ENCODE peak calls at places on chromosomes 6 and 20, in nine cellular contexts. O is HepG2; Z is mesenchymal stem cell; B is esophagus squamous epithelium; T is sigmoid colon; N is small intestine; C is astrocyte; S is CD8-positive, alpha-beta memory T cell; L is spleen. E is an unnamed sample. For H3K4me1, the result is how much of the 10 kb centered on the place peaks cover.

GRCh38 chr6:151452750-151453427 is 963 bp upstream of the RMND1 start:
- DNase-seq in S (no peak), L (no peak), N (peak), O (no peak), Z (peak), B (no peak), T (no peak), C (peak), E (no peak)

GRCh38 chr6:107290491-107290890 is 168.9 kb downstream of the PDSS2 start:
- DNase-seq in B (no peak), O (no peak), N (no peak), T (no peak), S (no peak), L (no peak), C (no peak), Z (no peak), E (no peak)

GRCh38 chr6:169213814-169214520 is 39.7 kb downstream of the THBS2 start:
- DNase-seq in N (no peak), S (no peak), B (no peak), Z (no peak), O (no peak), L (peak), C (no peak), T (peak), E (no peak)

GRCh38 chr20:41738584-41739193 is 120.5 kb upstream of the CHD6 start:
- DNase-seq in O (peak), B (no peak), S (no peak), C (peak), N (peak), T (no peak), L (no peak), Z (peak), E (peak)

GRCh38 chr6:34671362-34671761 is 25.2 kb downstream of the ILRUN start:
- DNase-seq in C (no peak), O (no peak), B (no peak), S (no peak), L (no peak), Z (peak), T (no peak), N (no peak), E (no peak)

GRCh38 chr6:16420715-16421461 is 182.5 kb downstream of the GMPR start:
- DNase-seq in S (peak), Z (peak), T (no peak), L (no peak), C (peak), N (peak), B (no peak), O (no peak), E (peak)

GRCh38 chr6:17583811-17584210 is 16.3 kb upstream of the FAM8A1 start:
- DNase-seq in T (peak), N (no peak), S (no peak), B (no peak), O (no peak), C (peak), L (no peak), Z (peak), E (no peak)

GRCh38 chr6:94361304-94362060 is 942.1 kb upstream of the EPHA7 start:
- DNase-seq in B (no peak), L (peak), C (no peak), S (no peak), T (no peak), O (no peak), Z (no peak), N (no peak), E (no peak)

GRCh38 chr6:24489881-24490280 is 503 bp upstream of the GPLD1 start:
- DNase-seq in O (peak), C (peak), B (no peak), L (no peak), Z (peak), T (no peak), N (no peak), S (no peak), E (no peak)

GRCh38 chr20:41162396-41162795 is 25.1 kb downstream of the PLCG1 start:
- DNase-seq in O (no peak), S (no peak), L (no peak), Z (no peak), T (no peak), N (no peak), B (no peak), C (no peak), E (no peak)

GRCh38 chr20:10922941-10923340 is 249.1 kb upstream of the JAG1 start:
- DNase-seq in O (no peak), N (no peak), T (no peak), B (no peak), C (peak), Z (peak), S (no peak), L (no peak), E (no peak)

GRCh38 chr6:41786451-41787218 is 859 bp upstream of the TOMM6 start:
- DNase-seq in Z (peak), B (peak), L (peak), T (peak), N (peak), S (peak), C (peak), O (peak), E (peak)

GRCh38 chr20:25248501-25249172 is 752 bp downstream of the PYGB start:
- DNase-seq in S (no peak), B (no peak), C (no peak), T (peak), Z (peak), L (no peak), N (no peak), O (no peak), E (no peak)

GRCh38 chr6:3887150-3887700 is 38.1 kb downstream of the FAM50B start:
- DNase-seq in L (no peak), T (no peak), N (peak), C (no peak), S (no peak), Z (peak), O (peak), B (no peak), E (peak)

GRCh38 chr6:56036911-56037310 is 161.5 kb upstream of the BMP5 start:
- DNase-seq in O (no peak), N (no peak), Z (no peak), T (no peak), C (no peak), S (no peak), B (no peak), L (no peak), E (no peak)

GRCh38 chr20:62936996-62937352 is 973 bp upstream of the GID8 start:
- DNase-seq in N (peak), C (peak), Z (peak), L (no peak), T (no peak), B (no peak), S (no peak), O (peak), E (no peak)

GRCh38 chr6:91895592-91895991 is 1308.7 kb upstream of the MAP3K7 start:
- DNase-seq in O (no peak), N (no peak), T (no peak), L (no peak), C (peak), B (no peak), S (no peak), Z (peak), E (no peak)

GRCh38 chr6:81938014-81938761 is 185.7 kb upstream of the TENT5A start:
- DNase-seq in O (peak), N (peak), L (no peak), Z (peak), C (peak), S (no peak), B (no peak), T (no peak), E (no peak)

GRCh38 chr20:31595654-31596411 is 9.3 kb upstream of the ID1 start:
- DNase-seq in L (peak), Z (peak), C (peak), N (peak), S (no peak), O (peak), T (peak), B (no peak), E (no peak)

GRCh38 chr20:58043122-58043865 is 185.2 kb downstream of the ANKRD60 start:
- DNase-seq in B (no peak), L (no peak), S (no peak), O (no peak), T (no peak), N (no peak), C (no peak), Z (no peak), E (no peak)

GRCh38 chr20:31537116-31537858 is 23.0 kb downstream of the HM13 start:
- DNase-seq in C (no peak), B (no peak), T (no peak), Z (no peak), N (no peak), O (no peak), L (no peak), S (no peak), E (no peak)

GRCh38 chr6:167094436-167094819 is 28.5 kb upstream of the CCR6 start:
- DNase-seq in C (peak), S (no peak), Z (no peak), B (no peak), O (no peak), N (no peak), L (no peak), T (no peak), E (no peak)

GRCh38 chr6:30171677-30172471 is 8.5 kb downstream of the TRIM15 start:
- DNase-seq in Z (peak), B (no peak), C (no peak), S (no peak), O (no peak), L (no peak), T (no peak), N (no peak), E (no peak)

GRCh38 chr6:11054722-11055121 is 10.6 kb upstream of the ELOVL2 start:
- DNase-seq in N (no peak), S (no peak), C (peak), T (no peak), O (no peak), L (no peak), Z (peak), B (no peak), E (no peak)

GRCh38 chr20:38674178-38675133 is 49.8 kb upstream of the SLC32A1 start:
- DNase-seq in S (peak), T (no peak), L (peak), B (no peak), O (no peak), N (peak), Z (peak), C (peak), E (peak)

GRCh38 chr6:168193816-168194701 is 115.0 kb upstream of the FRMD1 start:
- DNase-seq in S (no peak), Z (no peak), N (no peak), L (no peak), C (no peak), T (peak), B (no peak), O (peak), E (no peak)

GRCh38 chr6:9139762-9140161 is 704.4 kb upstream of the SLC35B3 start:
- DNase-seq in S (no peak), B (no peak), T (no peak), N (no peak), L (no peak), O (no peak), Z (no peak), C (peak), E (no peak)

GRCh38 chr20:49594143-49594928 is 26.4 kb upstream of the PTGIS start:
- DNase-seq in S (no peak), O (no peak), L (no peak), N (peak), Z (no peak), T (peak), B (no peak), C (peak), E (no peak)

GRCh38 chr6:125200986-125201385 is 47.4 kb downstream of the TPD52L1 start:
- DNase-seq in O (no peak), B (no peak), L (no peak), N (no peak), T (no peak), Z (no peak), S (no peak), C (no peak), E (no peak)
- H3K4me1 ChIP-seq in O (under half), B (under half), L (under half), N (under half), T (under half), Z (under half), S (under half), C (under half), E (under half)

GRCh38 chr6:159700970-159701369 is 7.9 kb upstream of the SOD2 start:
- DNase-seq in C (peak), L (no peak), T (no peak), S (no peak), N (no peak), B (no peak), O (no peak), Z (no peak), E (no peak)

GRCh38 chr6:159695984-159696383 is 2.9 kb upstream of the SOD2 start:
- DNase-seq in O (no peak), L (no peak), Z (peak), B (no peak), C (peak), N (no peak), T (no peak), S (no peak), E (no peak)

DNA sequence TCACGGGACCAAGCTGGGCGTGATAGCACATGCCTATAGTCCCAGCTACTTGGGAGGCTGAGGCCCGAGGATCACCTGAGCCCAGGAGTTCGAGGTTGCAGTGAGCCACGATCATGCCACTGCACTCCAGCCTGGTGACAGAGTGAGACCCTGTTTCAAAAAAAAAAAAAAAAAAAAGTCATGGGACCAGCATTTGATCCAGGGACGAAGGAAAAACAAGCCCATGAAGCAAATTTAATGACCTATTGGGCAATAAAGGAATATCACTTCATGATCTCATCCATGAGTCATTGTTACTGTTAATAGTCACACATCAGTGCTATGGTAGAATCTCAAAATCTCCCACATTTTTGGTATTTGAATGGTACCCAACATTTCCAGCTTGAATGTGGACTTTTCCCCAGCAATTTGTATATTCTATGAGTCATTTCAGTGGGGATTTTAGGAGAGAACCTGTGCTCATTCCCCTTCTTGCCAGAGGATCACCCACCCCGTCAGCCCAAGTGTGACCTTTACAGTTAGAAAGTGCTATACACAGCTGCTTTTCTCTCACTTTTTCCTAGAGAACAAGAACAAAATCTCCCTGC is 8.5 kb upstream of the SOD2 start:
- DNase-seq in S (no peak), T (peak), O (peak), Z (peak), B (no peak), L (no peak), C (peak), N (peak), E (no peak)
- H3K27ac ChIP-seq in S (no peak), T (peak), O (no peak), Z (peak), B (peak), L (peak), C (peak), N (no peak), E (no peak)

GRCh38 chr6:123733180-123733579 is 70.5 kb upstream of the NKAIN2 start:
- DNase-seq in Z (no peak), B (no peak), N (no peak), O (no peak), C (no peak), T (no peak), L (no peak), S (no peak), E (no peak)
- H3K4me1 ChIP-seq in Z (under half), B (under half), N (under half), O (under half), C (under half), T (under half), L (under half), S (under half), E (under half)

GRCh38 chr6:7545509-7546369 is 4.3 kb downstream of the DSP start:
- DNase-seq in N (peak), Z (peak), L (no peak), S (no peak), O (no peak), B (no peak), C (no peak), T (no peak), E (no peak)
- H3K27ac ChIP-seq in N (peak), Z (no peak), L (peak), S (no peak), O (peak), B (peak), C (peak), T (no peak), E (no peak)

GRCh38 chr6:108575905-108576494 is 15.3 kb downstream of the FOXO3 start:
- DNase-seq in O (no peak), S (no peak), N (no peak), Z (no peak), T (no peak), C (no peak), L (no peak), B (no peak), E (no peak)

GRCh38 chr6:108580645-108581044 is 19.9 kb downstream of the FOXO3 start:
- DNase-seq in B (no peak), S (no peak), T (no peak), O (no peak), L (no peak), C (no peak), Z (no peak), N (no peak), E (no peak)

GRCh38 chr6:108576724-108577123 is 16.0 kb downstream of the FOXO3 start:
- DNase-seq in O (no peak), N (no peak), S (no peak), L (no peak), Z (no peak), T (no peak), B (no peak), C (no peak), E (no peak)

GRCh38 chr6:108578595-108579038 is 17.9 kb downstream of the FOXO3 start:
- DNase-seq in T (no peak), S (no peak), C (peak), Z (peak), N (no peak), L (no peak), B (no peak), O (no peak), E (no peak)

GRCh38 chr6:108578166-108578565 is 17.4 kb downstream of the FOXO3 start:
- DNase-seq in N (no peak), Z (no peak), O (no peak), C (no peak), L (no peak), S (no peak), B (no peak), T (no peak), E (no peak)
- H3K4me1 ChIP-seq in N (under half), Z (under half), O (half or more), C (under half), L (under half), S (half or more), B (half or more), T (under half), E (under half)

E was measured in CD4-positive, CD25-positive, alpha-beta regulatory T cell.